ENCODE peak calls at places on chromosomes 16 and 17, in six cellular contexts. P is HepG2, L is SK-N-SH, M is K562, H is A549, S is GM12878. Y is an unnamed sample.

GRCh38 chr16:55294947-55295346 is 29.1 kb upstream of the IRX6 start:
- DNase-seq in P (no peak), L (no peak), M (no peak), H (no peak), S (no peak), Y (no peak)

GRCh38 chr17:35775583-35775982 is 14.9 kb downstream of the C17orf50 start:
- DNase-seq in P (no peak), L (no peak), M (no peak), H (no peak), S (no peak), Y (no peak)

GRCh38 chr17:17844500-17844899 is 7.7 kb upstream of the SREBF1 start:
- DNase-seq in P (no peak), L (peak), M (no peak), H (no peak), S (no peak), Y (no peak)

GRCh38 chr16:51540259-51540658 is 389.2 kb upstream of the SALL1 start:
- DNase-seq in P (no peak), L (no peak), M (no peak), H (no peak), S (no peak), Y (peak)

GRCh38 chr17:29241015-29241963 is 5.4 kb upstream of the CRYBA1 start:
- DNase-seq in P (peak), L (peak), M (peak), H (peak), S (no peak), Y (peak)

GRCh38 chr17:17507465-17508011 is 11.3 kb upstream of the RASD1 start:
- DNase-seq in P (no peak), L (no peak), M (no peak), H (no peak), S (no peak), Y (no peak)

GRCh38 chr17:57767561-57767960 is 22.5 kb upstream of the CCDC182 start:
- DNase-seq in P (no peak), L (no peak), M (peak), H (no peak), S (no peak), Y (no peak)

GRCh38 chr17:37844158-37844976 is 79.8 kb upstream of the TBC1D3K start:
- DNase-seq in P (peak), L (peak), M (peak), H (peak), S (no peak), Y (peak)

GRCh38 chr16:54282202-54282922 is 4.2 kb downstream of the IRX3 start:
- DNase-seq in P (no peak), L (peak), M (peak), H (peak), S (no peak), Y (no peak)

GRCh38 chr17:58082341-58082869 is 814 bp upstream of the DYNLL2 start:
- DNase-seq in P (no peak), L (no peak), M (peak), H (no peak), S (no peak), Y (no peak)

GRCh38 chr16:85812031-85812807 is 12.7 kb downstream of the COX4I1 start:
- DNase-seq in P (no peak), L (no peak), M (no peak), H (no peak), S (no peak), Y (no peak)

GRCh38 chr17:29796652-29797051 is 133.4 kb downstream of the SSH2 start:
- DNase-seq in P (no peak), L (no peak), M (no peak), H (no peak), S (no peak), Y (no peak)

GRCh38 chr16:58045096-58045495 is 19.5 kb downstream of the MMP15 start:
- DNase-seq in P (no peak), L (no peak), M (no peak), H (no peak), S (no peak), Y (no peak)

GRCh38 chr17:65629234-65629690 is 67.8 kb upstream of the AXIN2 start:
- DNase-seq in P (no peak), L (no peak), M (no peak), H (no peak), S (no peak), Y (peak)

GRCh38 chr17:66143657-66144282 is 48.2 kb downstream of the CEP112 start:
- DNase-seq in P (no peak), L (no peak), M (no peak), H (no peak), S (no peak), Y (no peak)

GRCh38 chr17:57370051-57370581 is 113.8 kb downstream of the MSI2 start:
- DNase-seq in P (peak), L (peak), M (peak), H (peak), S (no peak), Y (peak)

GRCh38 chr16:88703486-88704309 is 2.5 kb downstream of the RNF166 start:
- DNase-seq in P (no peak), L (no peak), M (no peak), H (no peak), S (no peak), Y (no peak)

GRCh38 chr16:69410285-69410990 is 14.0 kb upstream of the CYB5B start:
- DNase-seq in P (no peak), L (no peak), M (no peak), H (peak), S (no peak), Y (peak)

GRCh38 chr16:82311528-82311927 is 141.5 kb upstream of the MPHOSPH6 start:
- DNase-seq in P (no peak), L (no peak), M (no peak), H (no peak), S (no peak), Y (no peak)

GRCh38 chr16:57984443-57985203 is 13.7 kb upstream of the CNGB1 start:
- DNase-seq in P (peak), L (peak), M (peak), H (peak), S (no peak), Y (peak)

GRCh38 chr16:13110124-13110796 is 208.9 kb downstream of the SHISA9 start:
- DNase-seq in P (peak), L (no peak), M (no peak), H (peak), S (no peak), Y (no peak)

GRCh38 chr16:25210758-25211157 is 6.0 kb upstream of the AQP8 start:
- DNase-seq in P (no peak), L (no peak), M (peak), H (no peak), S (no peak), Y (peak)

DNA sequence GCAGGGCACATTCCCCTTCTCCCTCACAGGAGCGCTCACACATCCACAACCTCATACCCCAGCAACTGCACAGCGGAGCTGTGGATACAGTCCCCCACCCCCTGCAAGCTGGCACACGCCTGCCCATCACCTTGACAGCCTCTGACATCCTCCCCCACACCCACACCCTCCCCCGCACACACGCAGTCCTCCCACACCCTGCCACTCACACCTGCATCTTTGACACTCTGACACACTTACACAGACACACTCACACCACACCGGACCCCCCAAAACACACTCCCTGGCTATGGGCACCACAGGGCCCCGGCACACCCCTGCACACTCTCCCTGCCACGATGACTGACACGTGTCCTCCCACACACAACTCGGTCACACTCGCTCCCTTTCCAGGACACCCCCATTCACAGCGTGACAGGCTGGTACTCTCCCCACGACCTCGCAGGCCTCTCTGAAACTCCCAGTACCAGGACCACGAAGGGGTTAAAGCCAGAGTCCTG is 531 bp upstream of the PPP1R1B start:
- DNase-seq in P (no peak), L (peak), M (no peak), H (no peak), S (no peak), Y (no peak)
- TF ChIP-seq SMC3 in P (no peak), L (no peak), M (no peak), H (no peak), S (no peak), Y (no peak)

GRCh38 chr17:22503322-22503899 is 811.1 kb downstream of the KCNJ18 start:
- DNase-seq in P (no peak), L (no peak), M (no peak), H (no peak), S (no peak), Y (no peak)

GRCh38 chr17:22505660-22506059 is 813.3 kb downstream of the KCNJ18 start:
- DNase-seq in P (no peak), L (no peak), M (no peak), H (no peak), S (no peak), Y (no peak)

GRCh38 chr17:22506861-22507260 is 814.5 kb downstream of the KCNJ18 start:
- DNase-seq in P (no peak), L (no peak), M (no peak), H (no peak), S (no peak), Y (no peak)

GRCh38 chr17:22507823-22508222 is 815.5 kb downstream of the KCNJ18 start:
- DNase-seq in P (peak), L (no peak), M (peak), H (no peak), S (no peak), Y (no peak)

GRCh38 chr17:22506231-22506630 is 813.9 kb downstream of the KCNJ18 start:
- DNase-seq in P (no peak), L (no peak), M (no peak), H (no peak), S (no peak), Y (no peak)
- TF ChIP-seq SMC3 in P (no peak), L (no peak), M (no peak), H (no peak), S (no peak), Y (no peak)

GRCh38 chr17:81097134-81097942 is 62.4 kb downstream of the BAIAP2 start:
- DNase-seq in P (peak), L (peak), M (peak), H (peak), S (no peak), Y (peak)
- TF ChIP-seq SMC3 in P (peak), L (peak), M (peak), H (peak), S (peak), Y (peak)

GRCh38 chr17:43558805-43559160 is 12.6 kb upstream of the ETV4 start:
- DNase-seq in P (no peak), L (no peak), M (no peak), H (no peak), S (no peak), Y (no peak)

GRCh38 chr17:43554857-43555256 is 8.7 kb upstream of the ETV4 start:
- DNase-seq in P (no peak), L (no peak), M (no peak), H (no peak), S (no peak), Y (no peak)

GRCh38 chr17:43553501-43554018 is 7.4 kb upstream of the ETV4 start:
- DNase-seq in P (no peak), L (peak), M (no peak), H (no peak), S (no peak), Y (no peak)

GRCh38 chr17:43559161-43559816 is 13.1 kb upstream of the ETV4 start:
- DNase-seq in P (peak), L (no peak), M (no peak), H (no peak), S (no peak), Y (no peak)

GRCh38 chr17:43556292-43556691 is 10.2 kb upstream of the ETV4 start:
- DNase-seq in P (no peak), L (no peak), M (peak), H (peak), S (no peak), Y (peak)
- TF ChIP-seq SMC3 in P (no peak), L (no peak), M (no peak), H (no peak), S (no peak), Y (no peak)

GRCh38 chr17:44005527-44005864 is 1.1 kb downstream of the NAGS start:
- DNase-seq in P (no peak), L (no peak), M (no peak), H (no peak), S (no peak), Y (no peak)

GRCh38 chr17:44006581-44007345 is 2.3 kb downstream of the NAGS start:
- DNase-seq in P (no peak), L (peak), M (peak), H (peak), S (peak), Y (peak)

GRCh38 chr17:44005865-44006580 is 1.6 kb downstream of the NAGS start:
- DNase-seq in P (no peak), L (peak), M (no peak), H (no peak), S (no peak), Y (no peak)

GRCh38 chr17:44008205-44008909 is 3.9 kb downstream of the NAGS start:
- DNase-seq in P (no peak), L (no peak), M (no peak), H (no peak), S (no peak), Y (no peak)

DNA sequence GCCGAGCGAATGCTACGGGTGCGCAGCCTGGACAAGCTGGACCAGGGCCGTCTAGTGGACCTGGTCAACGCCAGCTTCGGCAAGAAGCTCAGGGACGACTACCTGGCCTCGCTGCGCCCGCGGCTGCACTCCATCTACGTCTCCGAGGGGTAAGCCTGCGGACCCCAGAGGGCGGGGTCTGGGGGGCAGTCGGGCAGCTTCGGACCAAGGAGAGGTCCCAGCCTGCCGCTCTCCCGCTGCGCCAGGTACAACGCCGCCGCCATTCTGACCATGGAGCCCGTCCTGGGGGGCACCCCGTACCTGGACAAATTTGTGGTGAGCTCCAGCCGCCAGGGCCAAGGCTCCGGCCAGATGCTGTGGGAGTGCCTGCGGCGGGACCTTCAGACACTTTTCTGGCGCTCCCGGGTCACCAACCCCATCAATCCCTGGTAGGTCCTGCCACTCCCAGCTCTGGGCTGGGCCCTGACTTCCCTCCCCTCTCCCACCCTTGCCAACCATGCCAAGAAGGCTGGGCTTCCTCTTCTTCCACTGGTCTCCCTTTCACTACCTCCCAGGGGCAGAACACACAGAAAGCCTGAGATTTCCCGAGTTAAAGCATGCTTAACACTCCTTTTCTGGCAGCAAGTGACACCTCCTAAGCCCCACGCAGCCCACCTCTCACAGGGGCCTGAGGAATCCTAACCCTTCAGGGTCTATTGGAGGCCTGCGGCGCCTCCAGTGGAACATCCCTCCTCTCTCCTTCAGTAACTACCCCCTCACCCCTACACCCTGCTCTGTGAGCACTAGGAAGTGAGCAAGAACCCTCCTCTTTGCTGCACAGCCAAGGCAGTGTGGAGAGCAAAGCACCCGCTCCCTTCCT is 3.2 kb downstream of the NAGS start:
- DNase-seq in P (no peak), L (peak), M (no peak), H (no peak), S (no peak), Y (no peak)
- TF ChIP-seq SMC3 in P (no peak), L (no peak), M (no peak), H (no peak), S (no peak), Y (no peak)

GRCh38 chr17:44489581-44489980 is 13.6 kb downstream of the GPATCH8 start:
- DNase-seq in P (no peak), L (no peak), M (no peak), H (no peak), S (no peak), Y (no peak)
- TF ChIP-seq SMC3 in P (no peak), L (no peak), M (no peak), H (no peak), S (no peak), Y (no peak)

DNA sequence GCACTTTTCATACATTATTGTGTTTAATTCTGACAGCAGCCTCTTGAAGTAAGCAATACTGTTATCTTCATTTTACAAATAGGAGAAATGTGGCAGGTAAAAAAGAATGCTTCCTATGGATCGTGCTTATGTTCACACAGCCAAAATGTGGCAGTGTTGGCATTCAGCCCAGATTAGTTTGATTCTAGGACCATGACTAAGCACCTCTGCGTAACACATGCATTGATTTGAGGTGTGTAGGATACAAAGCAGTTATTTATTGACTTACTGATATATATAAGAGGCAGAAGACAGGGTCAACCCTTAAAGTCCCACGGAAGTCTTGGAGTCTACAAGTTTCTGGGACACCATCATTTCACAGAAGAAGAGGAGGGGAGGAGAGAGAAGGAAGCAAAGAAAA is 1144.4 kb upstream of the GOT2 start:
- DNase-seq in P (no peak), L (no peak), M (no peak), H (peak), S (no peak), Y (peak)
- TF ChIP-seq SMC3 in P (no peak), L (no peak), M (no peak), H (no peak), S (no peak), Y (no peak)

DNA sequence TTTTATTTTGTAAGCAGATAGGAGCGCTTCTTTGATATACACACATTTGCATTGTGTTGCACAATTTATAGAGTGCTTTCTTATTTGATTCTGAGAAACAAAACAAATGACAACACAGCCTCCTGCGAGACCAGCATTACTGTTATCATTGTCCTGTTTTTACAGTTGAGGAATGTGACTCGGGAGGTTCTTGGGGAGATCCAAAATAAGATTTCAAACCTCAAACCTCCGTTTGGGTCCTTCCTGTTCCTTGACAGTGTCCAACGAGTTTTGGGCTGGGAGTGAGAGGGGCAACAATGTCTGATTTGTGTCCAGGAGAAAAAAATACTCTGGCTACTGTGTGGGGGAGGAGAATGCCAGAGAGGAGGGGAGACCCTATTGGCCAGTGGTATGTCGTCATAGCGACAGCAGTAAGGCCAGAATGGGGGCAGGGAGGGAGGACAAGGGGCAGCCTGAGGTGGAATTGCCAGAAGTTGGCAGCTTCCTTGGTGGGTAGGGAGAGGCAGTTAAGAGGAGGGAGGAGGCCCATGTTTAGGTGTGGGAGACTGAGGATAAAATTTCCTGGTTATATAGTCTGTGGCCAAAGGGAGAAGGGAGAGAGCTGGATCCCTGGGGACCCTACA is 45.5 kb downstream of the TMEM132E start:
- DNase-seq in P (no peak), L (peak), M (no peak), H (no peak), S (no peak), Y (no peak)
- TF ChIP-seq SMC3 in P (no peak), L (no peak), M (no peak), H (no peak), S (no peak), Y (no peak)

DNA sequence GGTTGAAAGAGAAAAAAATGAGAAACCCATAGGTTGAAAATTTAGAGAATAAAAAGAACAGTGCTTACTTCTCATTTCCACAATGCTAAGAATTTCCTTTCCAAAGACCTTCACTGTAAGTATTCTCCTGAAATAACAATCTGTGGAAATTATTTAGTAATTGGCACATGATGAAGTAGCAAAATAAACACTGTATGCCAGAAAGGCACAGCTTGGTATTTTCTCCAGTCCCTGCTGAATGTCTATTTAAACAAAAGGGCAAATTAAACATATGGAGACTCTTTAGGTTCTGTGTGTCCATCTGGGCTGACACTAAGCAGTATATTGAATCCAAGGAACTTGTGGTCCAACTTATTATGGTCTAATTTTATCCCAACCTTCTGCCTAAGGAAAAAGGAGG is 46.1 kb downstream of the CHCT1 start:
- DNase-seq in P (no peak), L (no peak), M (no peak), H (no peak), S (no peak), Y (peak)
- TF ChIP-seq SMC3 in P (no peak), L (no peak), M (no peak), H (no peak), S (no peak), Y (no peak)